ENCODE peak calls at places on chromosomes 7 and 10, in five cellular contexts. Y is endothelial cell of umbilical vein, I is tibial nerve, U is gastrocnemius medialis, A is Peyer's patch. O is an unnamed sample.
A peak's percentile ranks its signal among the peaks of the same experiment; 100 is the strongest.

GRCh38 chr10:1575481-1576244 is 161.7 kb downstream of the ADARB2 start:
- DNase-seq in Y (no peak), I (no peak), U (no peak), A (no peak), O (no peak)

GRCh38 chr7:35889870-35890269 is 89.0 kb downstream of the SEPTIN7 start:
- DNase-seq in Y (no peak), I (no peak), U (no peak), A (no peak), O (no peak)

GRCh38 chr10:52409928-52410327 is 95.8 kb downstream of the DKK1 start:
- DNase-seq in Y (no peak), I (no peak), U (no peak), A (no peak), O (no peak)

GRCh38 chr7:106736508-106737201 is 75.7 kb upstream of the CCDC71L start:
- DNase-seq in Y (peak; percentile 84), I (no peak), U (no peak), A (peak; percentile 37), O (peak; percentile 80)

GRCh38 chr10:43874984-43875383 is 226.3 kb upstream of the ZNF32 start:
- DNase-seq in Y (no peak), I (no peak), U (no peak), A (no peak), O (no peak)

GRCh38 chr10:59387951-59388431 is 25.6 kb upstream of the FAM13C start:
- DNase-seq in Y (no peak), I (no peak), U (no peak), A (no peak), O (no peak)

GRCh38 chr10:61140765-61141392 is 196.9 kb upstream of the RHOBTB1 start:
- DNase-seq in Y (peak; percentile 88), I (no peak), U (no peak), A (no peak), O (peak; percentile 18)

GRCh38 chr7:129889133-129889854 is 63.5 kb downstream of the UBE2H start:
- DNase-seq in Y (no peak), I (no peak), U (no peak), A (no peak), O (no peak)

GRCh38 chr7:142811154-142811737 is 40.5 kb downstream of the PRSS2 start:
- DNase-seq in Y (peak; percentile 63), I (no peak), U (no peak), A (no peak), O (peak; percentile 76)

GRCh38 chr10:96339956-96340904 is 18.6 kb downstream of the OPALIN start:
- DNase-seq in Y (peak; percentile 53), I (no peak), U (no peak), A (peak; percentile 54), O (peak; percentile 82)

GRCh38 chr10:28879875-28880381 is 202.6 kb downstream of the BAMBI start:
- DNase-seq in Y (peak; percentile 15), I (no peak), U (no peak), A (no peak), O (no peak)

GRCh38 chr10:112912441-112912911 is 37.6 kb upstream of the TCF7L2 start:
- DNase-seq in Y (peak; percentile 69), I (no peak), U (no peak), A (no peak), O (no peak)

GRCh38 chr7:2015251-2015871 is 217.4 kb downstream of the MAD1L1 start:
- DNase-seq in Y (no peak), I (no peak), U (no peak), A (no peak), O (no peak)

GRCh38 chr7:18458830-18459229 is 36.7 kb upstream of the HDAC9 start:
- DNase-seq in Y (no peak), I (no peak), U (peak; percentile 51), A (no peak), O (no peak)

GRCh38 chr10:4588824-4589223 is 237.2 kb upstream of the AKR1E2 start:
- DNase-seq in Y (no peak), I (no peak), U (no peak), A (no peak), O (no peak)

GRCh38 chr10:120477723-120478270 is 20.8 kb downstream of the PLPP4 start:
- DNase-seq in Y (peak; percentile 40), I (no peak), U (no peak), A (no peak), O (no peak)

GRCh38 chr10:121096617-121097431 is 245.7 kb downstream of the WDR11 start:
- DNase-seq in Y (no peak), I (peak; percentile 70), U (no peak), A (no peak), O (no peak)

GRCh38 chr7:142420554-142421362 is 162.9 kb upstream of the PRSS58 start:
- DNase-seq in Y (peak; percentile 23), I (no peak), U (no peak), A (no peak), O (no peak)

GRCh38 chr7:7641129-7641663 is 644 bp downstream of the UMAD1 start:
- DNase-seq in Y (no peak), I (no peak), U (no peak), A (peak; percentile 20), O (no peak)

GRCh38 chr7:55087521-55087961 is 68.7 kb downstream of the EGFR start:
- DNase-seq in Y (no peak), I (no peak), U (no peak), A (no peak), O (no peak)

GRCh38 chr10:97520978-97521761 is 22.4 kb downstream of the UBTD1 start:
- DNase-seq in Y (no peak), I (no peak), U (no peak), A (no peak), O (no peak)

GRCh38 chr7:2106920-2107319 is 125.8 kb downstream of the MAD1L1 start:
- DNase-seq in Y (peak; percentile 38), I (no peak), U (no peak), A (no peak), O (no peak)

GRCh38 chr7:31047747-31048146 is 4.4 kb upstream of the ADCYAP1R1 start:
- DNase-seq in Y (no peak), I (no peak), U (no peak), A (no peak), O (no peak)

GRCh38 chr7:107463139-107464078 is 6.4 kb upstream of the GPR22 start:
- DNase-seq in Y (peak; percentile 67), I (peak; percentile 16), U (peak; percentile 10), A (no peak), O (peak; percentile 68)

GRCh38 chr10:79137826-79138225 is 69.1 kb downstream of the ZMIZ1 start:
- DNase-seq in Y (no peak), I (no peak), U (no peak), A (peak; percentile 38), O (no peak)

GRCh38 chr10:118027397-118027796 is 19.3 kb downstream of the RAB11FIP2 start:
- DNase-seq in Y (no peak), I (no peak), U (no peak), A (no peak), O (no peak)

GRCh38 chr10:110356628-110357245 is 52.0 kb upstream of the SMNDC1 start:
- DNase-seq in Y (no peak), I (no peak), U (no peak), A (peak; percentile 92), O (no peak)

GRCh38 chr10:50623299-50624153 is at the start of gene SGMS1:
- DNase-seq in Y (peak; percentile 82), I (peak; percentile 73), U (peak; percentile 79), A (peak; percentile 78), O (peak; percentile 82)

GRCh38 chr10:125124907-125125306 is 35.5 kb downstream of the CTBP2 start:
- DNase-seq in Y (no peak), I (no peak), U (peak; percentile 79), A (no peak), O (no peak)

GRCh38 chr10:125124114-125124486 is 36.3 kb downstream of the CTBP2 start:
- DNase-seq in Y (no peak), I (no peak), U (no peak), A (no peak), O (no peak)

GRCh38 chr10:125122566-125122965 is 37.8 kb downstream of the CTBP2 start:
- DNase-seq in Y (no peak), I (no peak), U (no peak), A (no peak), O (no peak)

GRCh38 chr10:125121003-125121402 is 39.4 kb downstream of the CTBP2 start:
- DNase-seq in Y (no peak), I (no peak), U (no peak), A (no peak), O (peak; percentile 15)

DNA sequence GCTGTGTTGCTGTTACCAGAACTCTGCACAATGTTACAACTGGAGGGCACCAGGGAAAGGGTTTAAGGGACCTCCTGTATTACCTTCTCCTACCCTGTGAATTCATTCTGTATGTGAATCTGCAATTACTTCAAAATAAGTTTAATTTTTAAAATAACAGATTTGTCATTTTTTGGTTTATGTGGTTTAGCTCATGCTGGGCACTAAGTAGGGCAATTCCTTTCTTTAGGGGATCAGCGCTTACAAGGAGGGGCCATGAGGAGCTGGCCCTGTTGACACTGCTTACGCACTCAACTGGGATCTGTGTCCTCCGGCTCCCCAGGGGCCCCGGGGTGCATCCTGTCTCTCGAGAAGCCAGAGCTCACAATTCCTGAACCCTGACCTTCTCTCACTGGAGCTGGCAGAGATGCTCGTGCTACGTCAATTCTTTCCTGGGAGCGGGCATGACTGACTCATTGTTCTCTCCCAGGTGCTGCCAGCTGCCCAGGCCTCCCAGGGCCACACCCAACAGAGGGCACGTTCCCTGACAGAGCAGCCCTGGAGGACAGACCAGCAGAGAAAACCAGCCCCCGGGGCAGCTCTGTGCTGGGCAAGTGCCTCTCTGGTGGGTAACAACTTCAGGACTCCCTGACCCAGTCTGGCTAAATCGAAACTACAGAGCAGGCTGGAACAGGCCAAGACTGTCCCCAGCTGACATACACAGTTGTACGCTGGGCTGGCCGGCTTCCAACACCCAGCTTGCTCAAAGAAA is 36.8 kb downstream of the CTBP2 start:
- DNase-seq in Y (peak; percentile 21), I (peak; percentile 63), U (peak; percentile 89), A (no peak), O (peak; percentile 47)
- TF ChIP-seq POLR2A in Y (no peak), I (no peak), U (peak; percentile 76), A (peak; percentile 58), O (no peak)

GRCh38 chr10:89701238-89702120 is at the start of gene KIF20B:
- DNase-seq in Y (peak; percentile 98), I (peak; percentile 84), U (peak; percentile 93), A (peak; percentile 92), O (peak; percentile 97)
- TF ChIP-seq POLR2A in Y (peak; percentile 82), I (no peak), U (peak; percentile 57), A (peak; percentile 40), O (peak; percentile 96)

GRCh38 chr10:103439776-103440175 is 12.4 kb downstream of the CALHM2 start:
- DNase-seq in Y (no peak), I (no peak), U (no peak), A (no peak), O (no peak)
- TF ChIP-seq POLR2A in Y (no peak), I (no peak), U (no peak), A (no peak), O (no peak)

DNA sequence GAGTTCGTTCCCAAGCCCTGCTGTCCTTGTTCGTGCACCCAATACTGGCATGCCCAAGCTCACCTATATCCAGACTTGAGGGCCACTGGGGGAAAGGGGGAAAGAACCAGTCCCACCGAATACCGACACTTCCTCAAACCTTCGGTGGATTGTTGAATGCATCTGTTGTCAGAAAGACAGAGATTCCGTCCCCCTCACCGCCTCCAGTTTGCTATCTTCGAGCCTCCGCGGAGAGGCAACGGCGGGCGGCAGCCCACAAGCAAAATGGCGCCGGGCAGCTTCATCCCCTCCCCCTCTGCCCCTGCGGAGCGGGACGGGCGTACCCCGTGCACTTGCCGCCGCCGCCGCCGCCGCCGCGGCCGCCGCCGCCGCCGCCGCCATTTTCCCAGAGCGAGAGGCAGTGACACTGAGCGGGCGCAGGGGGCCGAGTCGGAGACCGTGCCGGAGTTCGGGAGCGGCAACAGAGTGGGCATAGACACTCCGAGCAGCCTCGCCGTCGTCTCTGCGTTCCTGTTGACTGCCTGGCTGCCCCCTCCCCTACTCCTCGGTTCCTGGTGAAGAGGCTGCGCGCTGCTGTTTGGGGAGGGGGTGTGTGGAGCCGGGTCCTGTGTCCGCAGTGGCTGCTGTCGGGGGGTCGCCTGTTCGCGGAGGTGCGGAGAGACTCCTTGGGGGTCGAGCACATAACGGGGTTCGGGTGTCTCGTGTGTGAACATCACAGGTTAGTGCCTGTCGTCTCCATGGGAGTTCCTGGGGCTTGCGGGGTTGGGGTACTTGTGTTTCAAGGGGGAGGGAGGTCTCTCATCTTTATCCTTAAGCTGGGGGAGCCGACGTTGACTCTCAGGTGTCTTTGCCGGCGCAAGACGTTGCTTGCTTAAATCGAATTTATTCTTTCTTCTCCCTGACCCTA is at the start of gene KMT2E:
- DNase-seq in Y (peak; percentile 79), I (peak; percentile 81), U (peak; percentile 86), A (peak; percentile 83), O (peak; percentile 88)
- TF ChIP-seq POLR2A in Y (peak; percentile 62), I (peak; percentile 73), U (no peak), A (peak; percentile 37), O (peak; percentile 48)

O was measured in erythroblast.